ENCODE peak calls at places on chromosome 17, in six cellular contexts. One of them, this sample, is unnamed.
A peak's percentile ranks its signal among the peaks of the same experiment; 100 is the strongest.

GRCh38 chr17:66540131-66540781 is 237.8 kb downstream of the PRKCA start:
- DNase-seq in RWPE2: no peak
- DNase-seq in heart left ventricle: peak; percentile 50
- DNase-seq in prostate gland: no peak
- DNase-seq in CD4-positive, alpha-beta memory T cell: no peak
- DNase-seq in WERI-Rb-1: no peak
- DNase-seq in this sample: no peak

GRCh38 chr17:43368740-43369506 is 29.9 kb upstream of the ARL4D start:
- DNase-seq in heart left ventricle: peak; percentile 88
- DNase-seq in RWPE2: peak; percentile 78
- DNase-seq in WERI-Rb-1: peak; percentile 96
- DNase-seq in CD4-positive, alpha-beta memory T cell: peak; percentile 62
- DNase-seq in prostate gland: peak; percentile 76
- DNase-seq in this sample: peak; percentile 48

GRCh38 chr17:50337956-50338355 is 8.0 kb upstream of the XYLT2 start:
- DNase-seq in WERI-Rb-1: no peak
- DNase-seq in heart left ventricle: no peak
- DNase-seq in prostate gland: no peak
- DNase-seq in CD4-positive, alpha-beta memory T cell: no peak
- DNase-seq in RWPE2: peak; percentile 35
- DNase-seq in this sample: no peak

GRCh38 chr17:62807812-62808575 is at the start of gene MARCHF10:
- DNase-seq in WERI-Rb-1: peak; percentile 71
- DNase-seq in prostate gland: no peak
- DNase-seq in RWPE2: no peak
- DNase-seq in CD4-positive, alpha-beta memory T cell: no peak
- DNase-seq in heart left ventricle: peak; percentile 25
- DNase-seq in this sample: no peak

GRCh38 chr17:32318071-32318470 is 23.9 kb downstream of the C17orf75 start:
- DNase-seq in heart left ventricle: no peak
- DNase-seq in prostate gland: no peak
- DNase-seq in CD4-positive, alpha-beta memory T cell: no peak
- DNase-seq in WERI-Rb-1: no peak
- DNase-seq in RWPE2: no peak
- DNase-seq in this sample: no peak

GRCh38 chr17:10243905-10244844 is 45.8 kb upstream of the GAS7 start:
- DNase-seq in prostate gland: no peak
- DNase-seq in CD4-positive, alpha-beta memory T cell: no peak
- DNase-seq in WERI-Rb-1: no peak
- DNase-seq in RWPE2: no peak
- DNase-seq in heart left ventricle: no peak
- DNase-seq in this sample: no peak

GRCh38 chr17:58364270-58364942 is 12.4 kb upstream of the SUPT4H1 start:
- DNase-seq in heart left ventricle: no peak
- DNase-seq in WERI-Rb-1: no peak
- DNase-seq in RWPE2: no peak
- DNase-seq in CD4-positive, alpha-beta memory T cell: no peak
- DNase-seq in prostate gland: peak; percentile 36
- DNase-seq in this sample: no peak

GRCh38 chr17:55155867-55156560 is 108.7 kb upstream of the HLF start:
- DNase-seq in WERI-Rb-1: no peak
- DNase-seq in RWPE2: no peak
- DNase-seq in CD4-positive, alpha-beta memory T cell: no peak
- DNase-seq in heart left ventricle: no peak
- DNase-seq in prostate gland: no peak
- DNase-seq in this sample: no peak

GRCh38 chr17:43359469-43360105 is 39.2 kb upstream of the ARL4D start:
- DNase-seq in WERI-Rb-1: no peak
- DNase-seq in RWPE2: no peak
- DNase-seq in CD4-positive, alpha-beta memory T cell: no peak
- DNase-seq in heart left ventricle: no peak
- DNase-seq in prostate gland: no peak
- DNase-seq in this sample: no peak

GRCh38 chr17:76501018-76501826 is at the start of gene RHBDF2:
- DNase-seq in WERI-Rb-1: peak; percentile 66
- DNase-seq in prostate gland: peak; percentile 90
- DNase-seq in heart left ventricle: peak; percentile 93
- DNase-seq in RWPE2: peak; percentile 86
- DNase-seq in CD4-positive, alpha-beta memory T cell: peak; percentile 92
- DNase-seq in this sample: peak; percentile 99

GRCh38 chr17:67477687-67478086 is 100.6 kb downstream of the PITPNC1 start:
- DNase-seq in prostate gland: no peak
- DNase-seq in RWPE2: no peak
- DNase-seq in WERI-Rb-1: no peak
- DNase-seq in heart left ventricle: no peak
- DNase-seq in CD4-positive, alpha-beta memory T cell: peak; percentile 73
- DNase-seq in this sample: peak; percentile 22

GRCh38 chr17:22272363-22273146 is 580.2 kb downstream of the KCNJ18 start:
- DNase-seq in CD4-positive, alpha-beta memory T cell: no peak
- DNase-seq in WERI-Rb-1: no peak
- DNase-seq in heart left ventricle: no peak
- DNase-seq in RWPE2: no peak
- DNase-seq in prostate gland: no peak
- DNase-seq in this sample: no peak
- H3K9me3 ChIP-seq in CD4-positive, alpha-beta memory T cell: no peaks in the 10 kb centered on the region
- H3K9me3 ChIP-seq in WERI-Rb-1: no peaks in the 10 kb centered on the region
- H3K9me3 ChIP-seq in heart left ventricle: no peaks in the 10 kb centered on the region
- H3K9me3 ChIP-seq in RWPE2: no peaks in the 10 kb centered on the region
- H3K9me3 ChIP-seq in prostate gland: no peaks in the 10 kb centered on the region
- H3K9me3 ChIP-seq in this sample: no peaks in the 10 kb centered on the region

GRCh38 chr17:26775219-26775822 is 518.6 kb upstream of the WSB1 start:
- DNase-seq in CD4-positive, alpha-beta memory T cell: no peak
- DNase-seq in RWPE2: peak; percentile 13
- DNase-seq in WERI-Rb-1: no peak
- DNase-seq in prostate gland: no peak
- DNase-seq in heart left ventricle: no peak
- DNase-seq in this sample: no peak

GRCh38 chr17:26774291-26775218 is 519.4 kb upstream of the WSB1 start:
- DNase-seq in prostate gland: no peak
- DNase-seq in WERI-Rb-1: no peak
- DNase-seq in CD4-positive, alpha-beta memory T cell: peak; percentile 13
- DNase-seq in RWPE2: peak; percentile 33
- DNase-seq in heart left ventricle: no peak
- DNase-seq in this sample: no peak

GRCh38 chr17:26773189-26774188 is 520.4 kb upstream of the WSB1 start:
- DNase-seq in RWPE2: peak; percentile 29
- DNase-seq in heart left ventricle: no peak
- DNase-seq in prostate gland: no peak
- DNase-seq in WERI-Rb-1: no peak
- DNase-seq in CD4-positive, alpha-beta memory T cell: no peak
- DNase-seq in this sample: no peak
- H3K9me3 ChIP-seq in RWPE2: no peaks in the 10 kb centered on the region
- H3K9me3 ChIP-seq in heart left ventricle: no peaks in the 10 kb centered on the region
- H3K9me3 ChIP-seq in prostate gland: no peaks in the 10 kb centered on the region
- H3K9me3 ChIP-seq in WERI-Rb-1: peaks cover 6% of the 10 kb centered on the region
- H3K9me3 ChIP-seq in CD4-positive, alpha-beta memory T cell: no peaks in the 10 kb centered on the region
- H3K9me3 ChIP-seq in this sample: no peaks in the 10 kb centered on the region

GRCh38 chr17:53122966-53123365 is 699.8 kb upstream of the KIF2B start:
- DNase-seq in WERI-Rb-1: no peak
- DNase-seq in prostate gland: no peak
- DNase-seq in CD4-positive, alpha-beta memory T cell: no peak
- DNase-seq in heart left ventricle: no peak
- DNase-seq in RWPE2: no peak
- DNase-seq in this sample: no peak
- H3K9me3 ChIP-seq in WERI-Rb-1: no peaks in the 10 kb centered on the region
- H3K9me3 ChIP-seq in prostate gland: no peaks in the 10 kb centered on the region
- H3K9me3 ChIP-seq in CD4-positive, alpha-beta memory T cell: no peaks in the 10 kb centered on the region
- H3K9me3 ChIP-seq in heart left ventricle: no peaks in the 10 kb centered on the region
- H3K9me3 ChIP-seq in RWPE2: no peaks in the 10 kb centered on the region
- H3K9me3 ChIP-seq in this sample: no peaks in the 10 kb centered on the region

GRCh38 chr17:22268214-22268911 is 576.0 kb downstream of the KCNJ18 start:
- DNase-seq in prostate gland: no peak
- DNase-seq in CD4-positive, alpha-beta memory T cell: no peak
- DNase-seq in RWPE2: no peak
- DNase-seq in WERI-Rb-1: no peak
- DNase-seq in heart left ventricle: no peak
- DNase-seq in this sample: no peak
- H3K9me3 ChIP-seq in prostate gland: no peaks in the 10 kb centered on the region
- H3K9me3 ChIP-seq in CD4-positive, alpha-beta memory T cell: no peaks in the 10 kb centered on the region
- H3K9me3 ChIP-seq in RWPE2: no peaks in the 10 kb centered on the region
- H3K9me3 ChIP-seq in WERI-Rb-1: no peaks in the 10 kb centered on the region
- H3K9me3 ChIP-seq in heart left ventricle: no peaks in the 10 kb centered on the region
- H3K9me3 ChIP-seq in this sample: peaks cover 4% of the 10 kb centered on the region

GRCh38 chr17:82943339-82943738 is 103.5 kb upstream of the ZNF750 start:
- DNase-seq in WERI-Rb-1: no peak
- DNase-seq in prostate gland: no peak
- DNase-seq in heart left ventricle: no peak
- DNase-seq in CD4-positive, alpha-beta memory T cell: no peak
- DNase-seq in RWPE2: no peak
- DNase-seq in this sample: no peak
- H3K9me3 ChIP-seq in WERI-Rb-1: peaks cover 58% of the 10 kb centered on the region
- H3K9me3 ChIP-seq in prostate gland: no peaks in the 10 kb centered on the region
- H3K9me3 ChIP-seq in heart left ventricle: peaks cover 33% of the 10 kb centered on the region
- H3K9me3 ChIP-seq in CD4-positive, alpha-beta memory T cell: peaks cover 12% of the 10 kb centered on the region
- H3K9me3 ChIP-seq in RWPE2: peaks cover 11% of the 10 kb centered on the region
- H3K9me3 ChIP-seq in this sample: peaks cover 11% of the 10 kb centered on the region

GRCh38 chr17:40005527-40005926 is 9.7 kb upstream of the CSF3 start:
- DNase-seq in RWPE2: no peak
- DNase-seq in prostate gland: no peak
- DNase-seq in heart left ventricle: no peak
- DNase-seq in WERI-Rb-1: no peak
- DNase-seq in CD4-positive, alpha-beta memory T cell: no peak
- DNase-seq in this sample: no peak
- H3K9me3 ChIP-seq in RWPE2: no peaks in the 10 kb centered on the region
- H3K9me3 ChIP-seq in prostate gland: no peaks in the 10 kb centered on the region
- H3K9me3 ChIP-seq in heart left ventricle: no peaks in the 10 kb centered on the region
- H3K9me3 ChIP-seq in WERI-Rb-1: peaks cover 4% of the 10 kb centered on the region
- H3K9me3 ChIP-seq in CD4-positive, alpha-beta memory T cell: no peaks in the 10 kb centered on the region
- H3K9me3 ChIP-seq in this sample: no peaks in the 10 kb centered on the region

GRCh38 chr17:53449324-53449723 is 373.4 kb upstream of the KIF2B start:
- DNase-seq in heart left ventricle: no peak
- DNase-seq in RWPE2: no peak
- DNase-seq in prostate gland: no peak
- DNase-seq in WERI-Rb-1: no peak
- DNase-seq in CD4-positive, alpha-beta memory T cell: no peak
- DNase-seq in this sample: no peak
- H3K9me3 ChIP-seq in heart left ventricle: no peaks in the 10 kb centered on the region
- H3K9me3 ChIP-seq in RWPE2: no peaks in the 10 kb centered on the region
- H3K9me3 ChIP-seq in prostate gland: no peaks in the 10 kb centered on the region
- H3K9me3 ChIP-seq in WERI-Rb-1: no peaks in the 10 kb centered on the region
- H3K9me3 ChIP-seq in CD4-positive, alpha-beta memory T cell: no peaks in the 10 kb centered on the region
- H3K9me3 ChIP-seq in this sample: no peaks in the 10 kb centered on the region

GRCh38 chr17:60491771-60492170 is 34.3 kb downstream of the APPBP2 start:
- DNase-seq in CD4-positive, alpha-beta memory T cell: no peak
- DNase-seq in heart left ventricle: no peak
- DNase-seq in prostate gland: no peak
- DNase-seq in RWPE2: no peak
- DNase-seq in WERI-Rb-1: no peak
- DNase-seq in this sample: no peak
- H3K9me3 ChIP-seq in CD4-positive, alpha-beta memory T cell: peaks cover 9% of the 10 kb centered on the region
- H3K9me3 ChIP-seq in heart left ventricle: no peaks in the 10 kb centered on the region
- H3K9me3 ChIP-seq in prostate gland: no peaks in the 10 kb centered on the region
- H3K9me3 ChIP-seq in RWPE2: peaks cover 23% of the 10 kb centered on the region
- H3K9me3 ChIP-seq in WERI-Rb-1: peaks cover 37% of the 10 kb centered on the region
- H3K9me3 ChIP-seq in this sample: peaks cover 2% of the 10 kb centered on the region

DNA sequence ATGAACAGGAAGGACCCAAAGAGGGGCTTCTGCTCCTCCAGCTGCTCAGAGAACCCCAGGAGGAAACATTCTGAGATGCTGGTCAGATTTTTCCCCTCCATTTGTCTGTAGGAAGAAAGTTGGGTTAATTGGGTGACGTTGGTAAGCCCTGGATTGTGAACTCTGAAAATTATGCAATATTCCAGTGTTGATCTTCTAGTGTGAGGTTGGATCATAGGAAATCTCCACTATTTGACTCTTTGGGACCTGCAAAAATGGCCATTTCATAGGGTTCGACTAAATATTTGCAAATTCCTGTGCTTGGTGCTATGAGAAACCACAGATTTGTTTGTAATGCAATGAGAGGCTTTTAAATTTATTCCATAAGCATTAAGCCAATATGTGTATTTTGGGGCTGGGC is at the start of gene OR1G1:
- DNase-seq in WERI-Rb-1: no peak
- DNase-seq in prostate gland: no peak
- DNase-seq in heart left ventricle: no peak
- DNase-seq in CD4-positive, alpha-beta memory T cell: no peak
- DNase-seq in RWPE2: no peak
- DNase-seq in this sample: no peak
- H3K9me3 ChIP-seq in WERI-Rb-1: no peaks in the 10 kb centered on the region
- H3K9me3 ChIP-seq in prostate gland: no peaks in the 10 kb centered on the region
- H3K9me3 ChIP-seq in heart left ventricle: no peaks in the 10 kb centered on the region
- H3K9me3 ChIP-seq in CD4-positive, alpha-beta memory T cell: no peaks in the 10 kb centered on the region
- H3K9me3 ChIP-seq in RWPE2: no peaks in the 10 kb centered on the region
- H3K9me3 ChIP-seq in this sample: no peaks in the 10 kb centered on the region

GRCh38 chr17:70484050-70484449 is 314.7 kb downstream of the KCNJ2 start:
- DNase-seq in RWPE2: no peak
- DNase-seq in CD4-positive, alpha-beta memory T cell: no peak
- DNase-seq in prostate gland: no peak
- DNase-seq in WERI-Rb-1: no peak
- DNase-seq in heart left ventricle: no peak
- DNase-seq in this sample: no peak
- H3K9me3 ChIP-seq in RWPE2: no peaks in the 10 kb centered on the region
- H3K9me3 ChIP-seq in CD4-positive, alpha-beta memory T cell: no peaks in the 10 kb centered on the region
- H3K9me3 ChIP-seq in prostate gland: no peaks in the 10 kb centered on the region
- H3K9me3 ChIP-seq in WERI-Rb-1: peaks cover 17% of the 10 kb centered on the region
- H3K9me3 ChIP-seq in heart left ventricle: no peaks in the 10 kb centered on the region
- H3K9me3 ChIP-seq in this sample: no peaks in the 10 kb centered on the region

This sample was measured in T-helper 17 cell.